ENCODE peak calls at places on chromosomes 12 and 14, in nine cellular contexts. H, M, X, P, I, G, W, D and T are unnamed samples.

GRCh38 chr14:99698236-99698635 is 14.1 kb downstream of the CYP46A1 start:
- DNase-seq in H (no peak), W (no peak), D (no peak), X (no peak), G (no peak), I (no peak), M (no peak), P (no peak), T (no peak)

GRCh38 chr14:73026243-73026844 is 562 bp downstream of the ZFYVE1 start:
- DNase-seq in I (no peak), D (no peak), H (no peak), P (no peak), M (no peak), G (no peak), X (no peak), W (no peak), T (no peak)

GRCh38 chr12:92034858-92035401 is 110.7 kb downstream of the BTG1 start:
- DNase-seq in G (peak; percentile 96), M (peak; percentile 53), I (peak; percentile 35), X (peak; percentile 82), P (peak; percentile 28), D (peak; percentile 24), W (peak; percentile 23), H (no peak), T (peak; percentile 30)

GRCh38 chr12:94707892-94708291 is 57.5 kb upstream of the TMCC3 start:
- DNase-seq in X (no peak), M (peak; percentile 81), W (no peak), D (no peak), G (no peak), I (peak; percentile 38), H (no peak), P (no peak), T (no peak)

GRCh38 chr12:109822951-109823411 is 10.2 kb downstream of the TRPV4 start:
- DNase-seq in D (no peak), I (no peak), G (no peak), H (no peak), P (peak; percentile 31), X (no peak), M (no peak), W (no peak), T (no peak)

GRCh38 chr14:32514236-32514635 is 185.1 kb downstream of the AKAP6 start:
- DNase-seq in W (no peak), P (no peak), D (no peak), H (no peak), G (no peak), M (peak; percentile 25), I (no peak), X (no peak), T (no peak)

GRCh38 chr12:100845095-100845494 is 50.5 kb downstream of the ANO4 start:
- DNase-seq in M (no peak), X (no peak), W (no peak), P (no peak), D (no peak), I (no peak), H (no peak), G (peak; percentile 75), T (no peak)

GRCh38 chr12:51847830-51848727 is at the start of gene FIGNL2:
- DNase-seq in W (peak; percentile 60), H (peak; percentile 63), M (no peak), I (no peak), X (no peak), D (peak; percentile 38), P (no peak), G (no peak), T (no peak)

GRCh38 chr12:100391856-100392255 is 35.0 kb downstream of the SLC17A8 start:
- DNase-seq in H (no peak), M (peak; percentile 3), I (no peak), G (no peak), W (no peak), X (no peak), P (no peak), D (no peak), T (no peak)

GRCh38 chr14:89293349-89293916 is 123.6 kb downstream of the FOXN3 start:
- DNase-seq in D (no peak), P (no peak), G (no peak), M (no peak), H (no peak), X (no peak), I (no peak), W (no peak), T (no peak)

GRCh38 chr12:105982022-105982421 is 156.7 kb downstream of the NUAK1 start:
- DNase-seq in M (peak; percentile 16), X (no peak), G (no peak), I (no peak), P (peak; percentile 71), D (no peak), W (no peak), H (no peak), T (no peak)

GRCh38 chr12:66279127-66279712 is 23.1 kb upstream of the HELB start:
- DNase-seq in G (no peak), M (peak; percentile 54), I (no peak), X (no peak), W (peak; percentile 40), D (peak; percentile 21), P (no peak), H (peak; percentile 45), T (no peak)

GRCh38 chr12:94649349-94650142 is 811 bp downstream of the TMCC3 start:
- DNase-seq in H (peak; percentile 43), P (peak; percentile 51), W (peak; percentile 58), D (peak; percentile 34), G (peak; percentile 56), X (no peak), I (peak; percentile 30), M (peak; percentile 52), T (peak; percentile 55)

GRCh38 chr14:103562135-103562384 is 397 bp downstream of the BAG5 start:
- DNase-seq in X (no peak), H (no peak), P (peak; percentile 69), I (no peak), G (no peak), D (no peak), M (peak; percentile 63), W (no peak), T (no peak)

GRCh38 chr12:14481201-14481600 is 86.5 kb downstream of the PLBD1 start:
- DNase-seq in G (no peak), I (no peak), H (no peak), P (no peak), D (no peak), M (no peak), W (no peak), X (no peak), T (no peak)

GRCh38 chr14:83779266-83779665 is 1750.7 kb upstream of the FLRT2 start:
- DNase-seq in H (peak; percentile 18), G (peak; percentile 67), D (no peak), X (no peak), M (peak; percentile 8), I (no peak), W (no peak), P (no peak), T (no peak)

GRCh38 chr14:37230551-37231194 is 32.9 kb downstream of the MIPOL1 start:
- DNase-seq in W (peak; percentile 10), P (no peak), I (no peak), H (no peak), G (peak; percentile 32), D (peak; percentile 35), M (peak; percentile 75), X (no peak), T (peak; percentile 21)

GRCh38 chr12:61521258-61521657 is 738.9 kb upstream of the USP15 start:
- DNase-seq in X (no peak), D (no peak), H (no peak), P (no peak), W (no peak), I (no peak), M (no peak), G (no peak), T (no peak)

GRCh38 chr14:35929171-35929570 is 103.0 kb downstream of the BRMS1L start:
- DNase-seq in M (no peak), W (no peak), D (no peak), H (no peak), I (no peak), P (no peak), G (no peak), X (no peak), T (no peak)

GRCh38 chr14:79057333-79057732 is 887.2 kb downstream of the NRXN3 start:
- DNase-seq in M (no peak), D (no peak), H (no peak), W (no peak), I (no peak), X (no peak), P (no peak), G (no peak), T (no peak)
- TF ChIP-seq CTCF in M (no peak), D (no peak), H (no peak), W (no peak), I (no peak), X (no peak), P (no peak), G (no peak), T (no peak)

GRCh38 chr12:57500213-57500612 is 12.3 kb downstream of the MARS1 start:
- DNase-seq in H (no peak), D (no peak), M (no peak), W (no peak), P (no peak), G (no peak), X (no peak), I (no peak), T (no peak)
- TF ChIP-seq CTCF in H (no peak), D (no peak), M (no peak), W (no peak), P (no peak), G (no peak), X (no peak), I (no peak), T (no peak)

GRCh38 chr12:41564816-41565215 is 376.7 kb downstream of the PDZRN4 start:
- DNase-seq in H (no peak), I (no peak), G (no peak), W (no peak), D (no peak), P (no peak), X (no peak), M (no peak), T (no peak)
- TF ChIP-seq CTCF in H (no peak), I (no peak), G (peak; percentile 37), W (no peak), D (no peak), P (no peak), X (no peak), M (no peak), T (no peak)

GRCh38 chr12:15581006-15581405 is 208.2 kb downstream of the EPS8 start:
- DNase-seq in P (no peak), D (no peak), M (peak; percentile 58), H (no peak), X (no peak), W (no peak), I (no peak), G (no peak), T (no peak)

GRCh38 chr12:15584366-15585041 is 204.7 kb downstream of the EPS8 start:
- DNase-seq in I (no peak), G (peak; percentile 31), W (no peak), D (no peak), H (peak; percentile 26), P (no peak), X (peak; percentile 56), M (peak; percentile 91), T (peak; percentile 21)

GRCh38 chr12:15575797-15576560 is 213.2 kb downstream of the EPS8 start:
- DNase-seq in D (no peak), X (no peak), P (no peak), M (no peak), I (no peak), W (no peak), G (no peak), H (no peak), T (no peak)

GRCh38 chr12:15583804-15584203 is 205.4 kb downstream of the EPS8 start:
- DNase-seq in W (no peak), M (no peak), H (no peak), D (no peak), X (no peak), G (no peak), I (no peak), P (no peak), T (no peak)

GRCh38 chr12:15580431-15580830 is 208.8 kb downstream of the EPS8 start:
- DNase-seq in W (no peak), P (no peak), I (no peak), H (no peak), D (no peak), X (no peak), G (no peak), M (no peak), T (no peak)
- TF ChIP-seq CTCF in W (no peak), P (no peak), I (no peak), H (no peak), D (no peak), X (peak; percentile 18), G (no peak), M (no peak), T (peak; percentile 16)